ENCODE peak calls at places on chromosomes 4 and X, in five cellular contexts. H, D, W, E and O are unnamed samples.

GRCh38 chrX:153646620-153647373 is at the start of gene DUSP9:
- ATAC-seq in H (no peak), D (no peak), W (peak), E (no peak), O (no peak)

GRCh38 chr4:92182006-92182735 is 121.6 kb upstream of the GRID2 start:
- ATAC-seq in H (no peak), D (no peak), W (no peak), E (no peak), O (peak)

GRCh38 chrX:11890843-11891514 is 132.9 kb downstream of the MSL3 start:
- ATAC-seq in H (no peak), D (no peak), W (no peak), E (peak), O (no peak)

GRCh38 chr4:150570862-150571261 is 11.1 kb upstream of the MAB21L2 start:
- ATAC-seq in H (no peak), D (no peak), W (no peak), E (no peak), O (no peak)

GRCh38 chr4:128782875-128783614 is 26.5 kb upstream of the JADE1 start:
- ATAC-seq in H (no peak), D (no peak), W (peak), E (peak), O (no peak)

GRCh38 chr4:109908741-109909140 is 3.9 kb upstream of the EGF start:
- ATAC-seq in H (no peak), D (no peak), W (no peak), E (no peak), O (no peak)

GRCh38 chr4:120731561-120731960 is 191.0 kb downstream of the PRDM5 start:
- ATAC-seq in H (no peak), D (no peak), W (no peak), E (no peak), O (no peak)

GRCh38 chr4:119025916-119026661 is 109.5 kb upstream of the MYOZ2 start:
- ATAC-seq in H (no peak), D (no peak), W (peak), E (peak), O (no peak)

GRCh38 chrX:129721870-129722269 is 16.9 kb upstream of the XPNPEP2 start:
- ATAC-seq in H (no peak), D (peak), W (no peak), E (no peak), O (no peak)

GRCh38 chr4:134773497-134774000 is 572.0 kb upstream of the PABPC4L start:
- ATAC-seq in H (no peak), D (no peak), W (no peak), E (no peak), O (no peak)